ENCODE peak calls at places on chromosomes 16 and 17, in four cellular contexts. O, X, E and F are unnamed samples.

GRCh38 chr17:7233701-7234099 is 617 bp downstream of the DVL2 start:
- DNase-seq in E (no peak), X (no peak), O (no peak), F (no peak)

GRCh38 chr17:73998246-73999220 is 204.9 kb upstream of the RPL38 start:
- DNase-seq in E (peak; percentile 44), X (peak; percentile 59), O (peak; percentile 85), F (peak; percentile 88)

GRCh38 chr17:74921769-74922168 is 1.3 kb downstream of the USH1G start:
- DNase-seq in O (no peak), E (no peak), X (no peak), F (no peak)

GRCh38 chr16:86217001-86217890 is 293.1 kb upstream of the FOXF1 start:
- DNase-seq in O (no peak), E (no peak), X (no peak), F (no peak)

GRCh38 chr17:76892329-76892728 is 24.1 kb downstream of the MGAT5B start:
- DNase-seq in O (no peak), X (no peak), E (no peak), F (no peak)

GRCh38 chr16:54847207-54847606 is 83.5 kb upstream of the IRX5 start:
- DNase-seq in E (no peak), X (no peak), O (no peak), F (no peak)

GRCh38 chr17:39487946-39488345 is 26.7 kb downstream of the CDK12 start:
- DNase-seq in E (no peak), O (no peak), X (no peak), F (no peak)

GRCh38 chr17:2435852-2436251 is 35.0 kb upstream of the MNT start:
- DNase-seq in X (no peak), E (no peak), O (no peak), F (no peak)

GRCh38 chr17:80068301-80069160 is 32.1 kb downstream of the CCDC40 start:
- DNase-seq in E (peak; percentile 95), O (no peak), X (peak; percentile 27), F (no peak)

GRCh38 chr16:13957197-13958078 is 37.5 kb downstream of the ERCC4 start:
- DNase-seq in O (peak; percentile 76), X (peak; percentile 81), E (peak; percentile 94), F (no peak)

GRCh38 chr16:26727801-26728200 is 338.9 kb upstream of the C16orf82 start:
- DNase-seq in X (no peak), E (no peak), O (no peak), F (no peak)

GRCh38 chr17:54982399-54982798 is 13.8 kb downstream of the STXBP4 start:
- DNase-seq in X (no peak), E (no peak), O (no peak), F (no peak)

GRCh38 chr16:57316390-57317017 is 32.0 kb upstream of the PLLP start:
- DNase-seq in O (peak; percentile 47), X (no peak), E (no peak), F (no peak)

GRCh38 chr17:82400830-82401229 is 17.3 kb upstream of the HEXD start:
- DNase-seq in O (no peak), E (no peak), X (no peak), F (no peak)

GRCh38 chr17:31392002-31392855 is 754 bp downstream of the RAB11FIP4 start:
- DNase-seq in E (no peak), X (no peak), O (no peak), F (no peak)

DNA sequence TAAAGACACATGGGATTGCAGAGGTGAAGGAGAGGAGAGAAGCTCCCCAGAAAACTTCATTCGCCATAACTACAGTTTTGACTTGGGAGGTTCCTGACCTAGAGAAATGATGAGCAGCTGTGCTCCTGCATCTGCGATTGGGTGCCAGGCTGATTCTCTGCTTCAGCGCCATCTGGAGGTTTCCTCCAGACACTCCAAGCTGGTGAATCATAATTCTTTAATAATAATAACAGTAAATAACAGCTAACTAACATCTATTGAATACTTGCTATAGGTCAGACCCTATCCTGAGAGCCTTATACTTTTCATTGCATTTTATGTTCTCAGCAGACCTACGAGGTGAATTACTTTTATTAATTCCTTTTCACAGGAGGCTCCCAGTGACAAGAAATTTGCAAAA is 575.8 kb downstream of the TOX3 start:
- DNase-seq in E (no peak), O (peak; percentile 13), X (peak; percentile 2), F (peak; percentile 46)
- TF ChIP-seq ESRRA in E (no peak), O (no peak), X (no peak), F (no peak)

GRCh38 chr17:66509913-66510312 is 207.5 kb downstream of the PRKCA start:
- DNase-seq in X (no peak), O (no peak), E (no peak), F (no peak)

GRCh38 chr17:66507982-66508760 is 205.8 kb downstream of the PRKCA start:
- DNase-seq in X (peak; percentile 63), E (no peak), O (peak; percentile 43), F (no peak)

GRCh38 chr17:66506641-66507040 is 204.2 kb downstream of the PRKCA start:
- DNase-seq in X (no peak), O (no peak), E (no peak), F (no peak)

GRCh38 chr17:66508896-66509843 is 206.8 kb downstream of the PRKCA start:
- DNase-seq in X (peak; percentile 58), O (peak; percentile 87), E (no peak), F (no peak)

DNA sequence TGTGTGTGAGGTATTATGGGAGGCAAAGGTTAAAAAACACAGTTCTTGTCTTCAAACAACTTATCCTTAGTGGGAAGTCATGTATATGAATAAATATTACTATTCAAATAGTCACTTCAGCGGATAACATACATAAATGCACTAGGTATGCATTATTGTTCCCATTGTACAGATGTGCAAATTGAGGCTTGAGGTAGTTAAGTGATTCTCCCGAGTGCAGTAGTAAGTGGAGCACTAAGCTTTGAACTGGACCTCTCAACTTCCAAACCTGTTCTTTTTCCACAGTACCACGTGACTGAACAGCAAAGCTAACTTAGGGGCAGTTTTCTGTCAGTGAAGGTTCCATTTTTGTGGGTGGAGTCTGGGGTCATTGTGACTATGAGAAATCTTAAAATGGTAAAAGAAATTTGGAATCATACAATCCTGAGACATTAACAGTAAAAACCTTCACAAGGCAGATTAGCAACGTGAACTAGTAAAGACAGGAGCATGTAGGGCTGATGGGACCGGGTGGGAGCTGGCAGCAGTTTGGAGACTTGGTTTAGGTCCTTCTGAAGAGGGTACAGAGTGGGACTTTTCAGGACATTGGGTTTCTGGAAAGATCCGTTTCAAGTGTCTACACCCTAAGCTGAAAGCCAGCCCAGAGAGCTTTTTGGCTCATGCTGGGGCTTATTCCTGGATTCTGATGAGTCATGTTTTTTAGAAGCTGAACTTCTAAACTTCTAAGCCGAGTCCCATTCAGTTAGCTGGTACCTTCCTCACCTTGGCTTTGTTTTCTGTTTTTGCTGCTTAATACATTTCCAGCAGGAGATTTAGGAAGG is 204.9 kb downstream of the PRKCA start:
- DNase-seq in E (peak; percentile 39), O (peak; percentile 85), X (peak; percentile 78), F (no peak)
- TF ChIP-seq HMGXB4 in E (no peak), O (no peak), X (no peak), F (no peak)

GRCh38 chr16:4327386-4327781 is 11.5 kb downstream of the GLIS2 start:
- DNase-seq in O (no peak), X (no peak), E (no peak), F (no peak)
- TF ChIP-seq ESRRA in O (no peak), X (no peak), E (no peak), F (no peak)

GRCh38 chr16:24729967-24730815 is 740 bp downstream of the TNRC6A start:
- DNase-seq in E (no peak), O (peak; percentile 44), X (peak; percentile 48), F (peak; percentile 30)

GRCh38 chr16:24729243-24729966 is at the start of gene TNRC6A:
- DNase-seq in E (peak; percentile 86), O (peak; percentile 90), X (peak; percentile 93), F (peak; percentile 86)

GRCh38 chr16:24734382-24734781 is 4.9 kb downstream of the TNRC6A start:
- DNase-seq in E (no peak), X (no peak), O (no peak), F (no peak)

GRCh38 chr16:24730914-24731313 is 1.5 kb downstream of the TNRC6A start:
- DNase-seq in O (no peak), E (no peak), X (no peak), F (no peak)

DNA sequence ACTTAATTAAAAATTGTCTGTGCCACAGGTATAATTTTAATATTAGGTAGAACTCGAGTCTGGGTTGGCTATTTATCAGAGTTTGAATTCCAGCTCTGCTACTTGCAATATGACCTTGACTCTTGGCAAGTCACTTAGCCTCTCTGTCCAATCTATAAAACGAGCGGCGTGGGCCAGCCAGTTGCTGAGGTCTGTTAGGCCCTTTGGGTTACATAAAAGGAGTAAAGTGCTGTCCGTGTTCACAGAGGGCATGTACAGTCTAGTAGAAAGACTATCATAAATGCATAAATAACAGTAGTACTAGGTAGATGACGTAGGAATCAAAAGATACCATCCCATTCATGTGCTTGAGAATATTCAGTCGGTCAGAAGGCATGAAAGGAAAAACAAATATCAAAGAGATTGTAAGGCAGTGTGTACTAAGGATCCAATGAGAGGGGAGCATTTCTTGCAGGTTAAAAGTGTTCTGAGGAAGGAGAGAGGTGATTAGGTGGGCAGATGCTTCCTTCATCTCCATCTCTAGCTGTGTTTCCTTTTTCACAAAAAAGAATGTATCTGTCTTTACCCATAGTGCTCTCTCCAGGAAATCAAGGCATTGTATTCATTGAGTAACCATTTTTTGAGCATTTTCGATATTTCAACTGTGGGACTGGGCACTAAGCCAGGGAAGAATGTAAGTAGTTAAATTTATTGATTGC is 2.4 kb downstream of the TNRC6A start:
- DNase-seq in E (peak; percentile 83), X (no peak), O (no peak), F (no peak)
- TF ChIP-seq HMGXB4 in E (no peak), X (no peak), O (no peak), F (no peak)

GRCh38 chr16:73083271-73083670 is 35.3 kb upstream of the ZFHX3 start:
- DNase-seq in O (no peak), X (no peak), E (no peak), F (no peak)
- TF ChIP-seq ESRRA in O (no peak), X (no peak), E (no peak), F (no peak)

DNA sequence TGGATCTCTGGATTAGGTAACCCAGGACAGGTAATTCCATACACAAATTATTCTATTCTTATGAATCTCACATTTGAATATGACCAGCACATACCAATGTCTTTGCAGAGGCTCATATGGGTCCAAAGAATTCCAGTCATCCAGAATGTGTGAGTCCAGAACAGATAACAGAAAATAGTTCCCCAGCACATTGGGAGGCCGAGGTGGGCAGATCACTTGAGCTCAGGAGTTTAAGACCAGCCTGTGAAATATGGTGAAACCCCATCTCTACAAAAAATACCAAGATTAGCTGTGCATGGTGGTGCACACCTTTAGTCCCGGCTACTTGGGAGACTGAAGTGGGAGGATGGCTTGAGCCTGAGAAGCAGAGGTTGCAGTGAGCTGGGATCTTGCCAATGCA is 26.9 kb downstream of the HYDIN start:
- DNase-seq in E (no peak), X (no peak), O (no peak), F (no peak)
- TF ChIP-seq HMGXB4 in E (no peak), X (no peak), O (no peak), F (no peak)